ENCODE peak calls at places on chromosomes 7 and 10, in four cellular contexts. M is A549; J is mammary epithelial cell; E is naive thymus-derived CD4-positive, alpha-beta T cell. U is an unnamed sample.

GRCh38 chr10:5959116-5959515 is 18.2 kb downstream of the IL15RA start:
- DNase-seq in M (no peak), J (no peak), E (no peak), U (no peak)

GRCh38 chr10:89153971-89154370 is 53.1 kb downstream of the CH25H start:
- DNase-seq in M (no peak), J (no peak), E (no peak), U (no peak)

GRCh38 chr7:151888079-151888673 is 11.3 kb upstream of the PRKAG2 start:
- DNase-seq in M (no peak), J (no peak), E (no peak), U (no peak)

GRCh38 chr7:35286422-35286821 is 32.5 kb upstream of the TBX20 start:
- DNase-seq in M (no peak), J (peak; percentile 3), E (no peak), U (peak; percentile 20)

GRCh38 chr10:6473430-6473829 is 106.6 kb downstream of the PRKCQ start:
- DNase-seq in M (no peak), J (peak; percentile 12), E (peak; percentile 86), U (no peak)

GRCh38 chr10:22320591-22321155 is at the start of gene BMI1:
- DNase-seq in M (peak; percentile 77), J (peak; percentile 28), E (peak; percentile 65), U (no peak)

GRCh38 chr10:4661572-4662255 is 164.3 kb upstream of the AKR1E2 start:
- DNase-seq in M (no peak), J (no peak), E (no peak), U (no peak)

GRCh38 chr7:90396420-90396819 is 6.8 kb upstream of the CLDN12 start:
- DNase-seq in M (no peak), J (no peak), E (no peak), U (no peak)

GRCh38 chr7:43232376-43232775 is 119.9 kb downstream of the HECW1 start:
- DNase-seq in M (no peak), J (no peak), E (no peak), U (no peak)

GRCh38 chr7:155450558-155450827 is 7.4 kb upstream of the EN2 start:
- DNase-seq in M (no peak), J (no peak), E (no peak), U (no peak)

GRCh38 chr7:69277361-69277760 is 320.9 kb upstream of the AUTS2 start:
- DNase-seq in M (no peak), J (no peak), E (no peak), U (no peak)

GRCh38 chr10:91689731-91690168 is 56.9 kb upstream of the PPP1R3C start:
- DNase-seq in M (no peak), J (peak; percentile 69), E (no peak), U (peak; percentile 55)

GRCh38 chr7:30925913-30926312 is 14.3 kb downstream of the AQP1 start:
- DNase-seq in M (no peak), J (no peak), E (no peak), U (no peak)

GRCh38 chr10:32111585-32111984 is 55.4 kb upstream of the KIF5B start:
- DNase-seq in M (no peak), J (no peak), E (no peak), U (no peak)

GRCh38 chr10:14815681-14816080 is 22.2 kb downstream of the CDNF start:
- DNase-seq in M (no peak), J (no peak), E (no peak), U (no peak)

GRCh38 chr10:133251388-133252222 is 13.9 kb downstream of the VENTX start:
- DNase-seq in M (no peak), J (no peak), E (no peak), U (no peak)

GRCh38 chr10:106551501-106551900 is 613.0 kb downstream of the SORCS1 start:
- DNase-seq in M (no peak), J (no peak), E (no peak), U (no peak)

GRCh38 chr7:94391716-94392390 is 2.8 kb upstream of the COL1A2 start:
- DNase-seq in M (no peak), J (no peak), E (no peak), U (no peak)

GRCh38 chr10:72259491-72260214 is 14.1 kb upstream of the DDIT4 start:
- DNase-seq in M (no peak), J (no peak), E (no peak), U (no peak)

GRCh38 chr7:15495170-15495569 is 66.6 kb downstream of the AGMO start:
- DNase-seq in M (no peak), J (no peak), E (no peak), U (no peak)

GRCh38 chr7:83415840-83416239 is 233.1 kb downstream of the SEMA3E start:
- DNase-seq in M (no peak), J (peak; percentile 60), E (no peak), U (peak; percentile 63)

GRCh38 chr10:3271385-3272115 is 99.0 kb upstream of the PITRM1 start:
- DNase-seq in M (no peak), J (no peak), E (no peak), U (no peak)

GRCh38 chr10:5559642-5560141 is 34.9 kb downstream of the CALML3 start:
- DNase-seq in M (peak; percentile 37), J (no peak), E (no peak), U (peak; percentile 75)

GRCh38 chr10:24480447-24480846 is 243.2 kb downstream of the ARHGAP21 start:
- DNase-seq in M (no peak), J (no peak), E (no peak), U (no peak)

GRCh38 chr10:89367529-89367928 is 10.3 kb upstream of the IFIT1B start:
- DNase-seq in M (no peak), J (no peak), E (no peak), U (no peak)

GRCh38 chr10:117594722-117595121 is 52.2 kb downstream of the EMX2 start:
- DNase-seq in M (no peak), J (no peak), E (no peak), U (no peak)

GRCh38 chr7:18846765-18847215 is 270.6 kb downstream of the TWIST1 start:
- DNase-seq in M (no peak), J (no peak), E (no peak), U (no peak)

GRCh38 chr10:22170582-22170981 is 47.2 kb downstream of the EBLN1 start:
- DNase-seq in M (no peak), J (no peak), E (no peak), U (no peak)

GRCh38 chr10:66283064-66283463 is 642.8 kb upstream of the LRRTM3 start:
- DNase-seq in M (no peak), J (peak; percentile 4), E (no peak), U (peak; percentile 42)

GRCh38 chr7:66140924-66141323 is 26.3 kb downstream of the CRCP start:
- DNase-seq in M (no peak), J (peak; percentile 56), E (no peak), U (peak; percentile 67)

GRCh38 chr10:69317175-69318086 is 39.1 kb downstream of the HK1 start:
- DNase-seq in M (no peak), J (peak; percentile 24), E (no peak), U (peak; percentile 38)

GRCh38 chr10:102413806-102414561 is 4.6 kb downstream of the PSD start:
- DNase-seq in M (no peak), J (no peak), E (no peak), U (no peak)

GRCh38 chr7:141617280-141617679 is 66.1 kb downstream of the AGK start:
- DNase-seq in M (no peak), J (peak; percentile 6), E (no peak), U (no peak)

GRCh38 chr7:127938588-127938987 is 92.6 kb downstream of the LRRC4 start:
- DNase-seq in M (no peak), J (peak; percentile 77), E (no peak), U (peak; percentile 47)

GRCh38 chr10:44948713-44949112 is 10.9 kb upstream of the RASSF4 start:
- DNase-seq in M (no peak), J (no peak), E (no peak), U (no peak)

DNA sequence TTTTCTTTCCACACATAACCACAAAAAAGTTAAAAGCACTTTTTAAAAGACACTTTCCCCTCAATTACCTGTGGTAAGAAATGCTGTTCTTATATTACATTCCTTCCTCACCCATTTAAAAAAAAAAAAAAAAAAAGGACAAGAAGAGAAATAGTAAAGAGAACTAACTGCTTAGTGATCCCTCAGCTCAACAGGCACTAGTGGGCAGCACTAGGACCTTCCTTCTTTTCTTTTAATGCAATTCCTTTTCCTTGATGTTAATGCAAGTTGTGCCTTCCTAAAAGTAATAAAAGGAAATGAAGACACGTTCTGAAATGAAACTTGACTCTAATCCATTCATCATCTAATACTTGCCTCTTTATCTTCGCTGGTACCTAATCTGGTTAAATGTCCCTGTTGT is 189.6 kb downstream of the TCF7L2 start:
- DNase-seq in M (no peak), J (no peak), E (no peak), U (no peak)
- H3K27ac ChIP-seq in M (peak overlapping the region; percentile 11), J (no peak overlapping the region), E (no peak overlapping the region), U (no peak overlapping the region)

DNA sequence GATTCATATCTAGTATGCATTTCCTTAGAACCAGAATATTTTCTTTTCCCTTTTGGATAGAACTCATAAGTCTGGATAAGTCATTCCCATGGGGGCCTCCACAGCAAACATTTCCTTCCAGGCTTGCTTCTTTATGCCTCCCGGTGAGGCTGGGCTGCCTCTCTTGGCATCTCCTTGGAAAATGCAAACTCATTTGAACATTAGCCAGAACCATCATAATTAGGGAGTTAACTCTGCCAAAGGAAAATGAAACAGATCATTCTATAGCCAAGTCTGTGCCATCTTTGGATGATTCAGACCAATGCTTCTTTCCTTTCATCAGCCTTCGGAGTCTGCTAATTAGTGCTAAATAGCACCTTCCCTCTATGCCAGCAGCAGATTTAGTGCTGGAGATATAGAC is 81.1 kb downstream of the PLPP4 start:
- DNase-seq in M (no peak), J (no peak), E (no peak), U (no peak)
- H3K27ac ChIP-seq in M (no peak overlapping the region), J (no peak overlapping the region), E (no peak overlapping the region), U (no peak overlapping the region)

GRCh38 chr10:77905086-77905735 is 21.3 kb downstream of the DLG5 start:
- DNase-seq in M (no peak), J (no peak), E (no peak), U (no peak)

GRCh38 chr10:77902159-77902558 is 24.4 kb downstream of the DLG5 start:
- DNase-seq in M (no peak), J (no peak), E (no peak), U (no peak)

GRCh38 chr10:77901743-77902142 is 24.8 kb downstream of the DLG5 start:
- DNase-seq in M (no peak), J (no peak), E (no peak), U (no peak)

GRCh38 chr10:77906863-77907861 is 19.4 kb downstream of the DLG5 start:
- DNase-seq in M (no peak), J (peak; percentile 63), E (no peak), U (peak; percentile 73)

DNA sequence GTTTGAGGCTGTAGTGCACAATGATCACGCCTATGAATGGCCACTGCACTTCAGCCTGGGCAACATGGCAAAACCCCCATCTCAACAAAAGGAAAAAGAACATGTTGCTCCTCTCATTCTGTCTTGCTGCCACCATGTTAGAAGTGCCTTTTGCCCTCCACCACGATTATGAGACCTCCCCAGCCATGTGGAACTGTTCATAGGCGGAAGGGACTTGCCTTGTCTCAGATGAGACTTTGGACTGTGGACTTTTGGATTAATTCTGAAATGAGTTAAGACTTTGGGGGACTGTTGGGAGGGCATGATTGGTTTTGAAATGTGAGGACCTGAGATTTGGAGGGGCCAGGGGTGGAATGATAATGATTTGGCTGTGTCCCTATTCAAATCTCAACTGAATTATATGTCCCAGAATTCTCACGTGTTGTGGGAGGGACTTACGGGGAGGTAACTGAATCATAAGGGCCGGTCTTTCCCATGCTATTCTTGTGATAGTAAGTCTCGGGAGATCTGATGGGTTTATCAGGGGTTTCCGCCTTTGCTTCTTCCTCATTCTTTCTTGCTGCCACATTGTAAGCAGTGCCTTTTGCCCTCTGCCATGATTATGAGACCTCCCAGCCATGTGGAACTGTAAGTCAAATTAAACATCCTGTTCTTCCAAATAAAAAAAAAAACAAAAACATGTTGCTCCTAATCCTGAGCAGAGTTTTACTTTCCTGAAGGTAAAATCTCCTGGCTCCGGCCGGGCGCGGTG is 22.3 kb downstream of the DLG5 start:
- DNase-seq in M (no peak), J (no peak), E (no peak), U (no peak)
- H3K27ac ChIP-seq in M (no peak overlapping the region), J (no peak overlapping the region), E (no peak overlapping the region), U (no peak overlapping the region)

GRCh38 chr10:78774999-78775711 is 293.6 kb upstream of the ZMIZ1 start:
- DNase-seq in M (no peak), J (no peak), E (no peak), U (no peak)
- H3K27ac ChIP-seq in M (peak overlapping the region; percentile 56), J (no peak overlapping the region), E (no peak overlapping the region), U (no peak overlapping the region)

U was measured in foreskin keratinocyte.